ENCODE peak calls at places on chromosomes 11 and 22, in seven cellular contexts. One of them, this sample, is unnamed.

GRCh38 chr11:65781152-65781961 is 581 bp upstream of the AP5B1 start:
- DNase-seq in BE2C: peak; percentile 52
- DNase-seq in astrocyte of the cerebellum: no peak
- DNase-seq in HL-60: no peak
- DNase-seq in kidney: peak; percentile 78
- DNase-seq in fibroblast of lung: no peak
- DNase-seq in transverse colon: peak; percentile 37
- DNase-seq in this sample: no peak

GRCh38 chr22:35540600-35541253 is at the start of gene RASD2:
- DNase-seq in HL-60: no peak
- DNase-seq in transverse colon: peak; percentile 58
- DNase-seq in fibroblast of lung: no peak
- DNase-seq in kidney: no peak
- DNase-seq in BE2C: peak; percentile 57
- DNase-seq in astrocyte of the cerebellum: no peak
- DNase-seq in this sample: peak; percentile 16

GRCh38 chr11:131800452-131800851 is 430.0 kb downstream of the NTM start:
- DNase-seq in kidney: no peak
- DNase-seq in HL-60: no peak
- DNase-seq in astrocyte of the cerebellum: no peak
- DNase-seq in transverse colon: no peak
- DNase-seq in BE2C: no peak
- DNase-seq in fibroblast of lung: no peak
- DNase-seq in this sample: no peak

GRCh38 chr11:28581286-28582242 is 473.4 kb downstream of the METTL15 start:
- DNase-seq in astrocyte of the cerebellum: peak; percentile 84
- DNase-seq in kidney: no peak
- DNase-seq in fibroblast of lung: peak; percentile 95
- DNase-seq in HL-60: no peak
- DNase-seq in BE2C: no peak
- DNase-seq in transverse colon: no peak
- DNase-seq in this sample: no peak

GRCh38 chr11:102757823-102758549 is 22.4 kb downstream of the MMP10 start:
- DNase-seq in kidney: no peak
- DNase-seq in BE2C: no peak
- DNase-seq in fibroblast of lung: peak; percentile 69
- DNase-seq in transverse colon: no peak
- DNase-seq in astrocyte of the cerebellum: no peak
- DNase-seq in HL-60: peak; percentile 38
- DNase-seq in this sample: no peak

GRCh38 chr11:65501530-65502273 is 2.9 kb downstream of the MALAT1 start:
- DNase-seq in kidney: no peak
- DNase-seq in fibroblast of lung: peak; percentile 35
- DNase-seq in transverse colon: no peak
- DNase-seq in BE2C: no peak
- DNase-seq in astrocyte of the cerebellum: no peak
- DNase-seq in HL-60: no peak
- DNase-seq in this sample: peak; percentile 55

GRCh38 chr11:29300441-29300840 is 716.4 kb downstream of the KCNA4 start:
- DNase-seq in kidney: no peak
- DNase-seq in BE2C: no peak
- DNase-seq in HL-60: no peak
- DNase-seq in transverse colon: no peak
- DNase-seq in astrocyte of the cerebellum: peak; percentile 77
- DNase-seq in fibroblast of lung: peak; percentile 97
- DNase-seq in this sample: no peak

GRCh38 chr22:49827307-49827852 is 293 bp downstream of the BRD1 start:
- DNase-seq in BE2C: no peak
- DNase-seq in fibroblast of lung: peak; percentile 40
- DNase-seq in transverse colon: no peak
- DNase-seq in astrocyte of the cerebellum: no peak
- DNase-seq in HL-60: no peak
- DNase-seq in kidney: no peak
- DNase-seq in this sample: no peak

GRCh38 chr11:34830648-34831047 is 85.5 kb downstream of the APIP start:
- DNase-seq in HL-60: no peak
- DNase-seq in kidney: no peak
- DNase-seq in transverse colon: no peak
- DNase-seq in astrocyte of the cerebellum: no peak
- DNase-seq in fibroblast of lung: peak; percentile 21
- DNase-seq in BE2C: peak; percentile 40
- DNase-seq in this sample: no peak

GRCh38 chr11:114133548-114134329 is 74.2 kb downstream of the ZBTB16 start:
- DNase-seq in transverse colon: peak; percentile 6
- DNase-seq in BE2C: no peak
- DNase-seq in fibroblast of lung: no peak
- DNase-seq in HL-60: no peak
- DNase-seq in astrocyte of the cerebellum: peak; percentile 53
- DNase-seq in kidney: no peak
- DNase-seq in this sample: no peak

GRCh38 chr22:34370711-34371110 is 450.4 kb upstream of the LARGE1 start:
- DNase-seq in kidney: no peak
- DNase-seq in fibroblast of lung: no peak
- DNase-seq in transverse colon: no peak
- DNase-seq in astrocyte of the cerebellum: no peak
- DNase-seq in BE2C: no peak
- DNase-seq in HL-60: no peak
- DNase-seq in this sample: no peak

GRCh38 chr11:100932474-100933100 is 197.0 kb downstream of the PGR start:
- DNase-seq in HL-60: no peak
- DNase-seq in kidney: no peak
- DNase-seq in BE2C: no peak
- DNase-seq in astrocyte of the cerebellum: no peak
- DNase-seq in transverse colon: no peak
- DNase-seq in fibroblast of lung: peak; percentile 27
- DNase-seq in this sample: peak; percentile 21

GRCh38 chr11:123103326-123103980 is 41.5 kb upstream of the HSPA8 start:
- DNase-seq in astrocyte of the cerebellum: peak; percentile 61
- DNase-seq in transverse colon: peak; percentile 30
- DNase-seq in fibroblast of lung: peak; percentile 61
- DNase-seq in BE2C: peak; percentile 67
- DNase-seq in kidney: no peak
- DNase-seq in HL-60: no peak
- DNase-seq in this sample: peak; percentile 52

GRCh38 chr11:76856571-76856970 is 4.1 kb upstream of the ACER3 start:
- DNase-seq in astrocyte of the cerebellum: no peak
- DNase-seq in fibroblast of lung: no peak
- DNase-seq in BE2C: no peak
- DNase-seq in transverse colon: no peak
- DNase-seq in HL-60: no peak
- DNase-seq in kidney: no peak
- DNase-seq in this sample: peak; percentile 16

GRCh38 chr22:44724416-44724815 is 22.4 kb downstream of the PRR5 start:
- DNase-seq in transverse colon: no peak
- DNase-seq in astrocyte of the cerebellum: no peak
- DNase-seq in kidney: no peak
- DNase-seq in HL-60: no peak
- DNase-seq in BE2C: no peak
- DNase-seq in fibroblast of lung: no peak
- DNase-seq in this sample: no peak

GRCh38 chr22:19644314-19645223 is 69.7 kb upstream of the SEPTIN5 start:
- DNase-seq in HL-60: peak; percentile 86
- DNase-seq in transverse colon: no peak
- DNase-seq in kidney: peak; percentile 88
- DNase-seq in astrocyte of the cerebellum: no peak
- DNase-seq in BE2C: no peak
- DNase-seq in fibroblast of lung: no peak
- DNase-seq in this sample: no peak

GRCh38 chr22:30562391-30562790 is 12.1 kb downstream of the GAL3ST1 start:
- DNase-seq in HL-60: no peak
- DNase-seq in kidney: no peak
- DNase-seq in transverse colon: no peak
- DNase-seq in BE2C: no peak
- DNase-seq in fibroblast of lung: no peak
- DNase-seq in astrocyte of the cerebellum: no peak
- DNase-seq in this sample: no peak

GRCh38 chr11:60912851-60913550 is 957 bp upstream of the TMEM109 start:
- DNase-seq in astrocyte of the cerebellum: no peak
- DNase-seq in BE2C: no peak
- DNase-seq in HL-60: no peak
- DNase-seq in transverse colon: no peak
- DNase-seq in kidney: no peak
- DNase-seq in fibroblast of lung: no peak
- DNase-seq in this sample: no peak

GRCh38 chr11:75966546-75967287 is 151.7 kb downstream of the UVRAG start:
- DNase-seq in HL-60: peak; percentile 16
- DNase-seq in kidney: no peak
- DNase-seq in astrocyte of the cerebellum: peak; percentile 62
- DNase-seq in fibroblast of lung: peak; percentile 71
- DNase-seq in BE2C: no peak
- DNase-seq in transverse colon: no peak
- DNase-seq in this sample: no peak

GRCh38 chr11:2916892-2917645 is 12.2 kb downstream of the PHLDA2 start:
- DNase-seq in HL-60: no peak
- DNase-seq in fibroblast of lung: no peak
- DNase-seq in kidney: peak; percentile 66
- DNase-seq in transverse colon: no peak
- DNase-seq in BE2C: no peak
- DNase-seq in astrocyte of the cerebellum: no peak
- DNase-seq in this sample: no peak

GRCh38 chr22:22930571-22931556 is 43.2 kb downstream of the IGLL5 start:
- DNase-seq in transverse colon: no peak
- DNase-seq in HL-60: no peak
- DNase-seq in kidney: peak; percentile 52
- DNase-seq in BE2C: no peak
- DNase-seq in astrocyte of the cerebellum: no peak
- DNase-seq in fibroblast of lung: no peak
- DNase-seq in this sample: peak; percentile 51

GRCh38 chr11:58905141-58905715 is 34.1 kb upstream of the GLYATL1 start:
- DNase-seq in HL-60: no peak
- DNase-seq in kidney: no peak
- DNase-seq in transverse colon: no peak
- DNase-seq in BE2C: peak; percentile 65
- DNase-seq in astrocyte of the cerebellum: no peak
- DNase-seq in fibroblast of lung: peak; percentile 73
- DNase-seq in this sample: no peak

GRCh38 chr11:129225190-129225589 is 33.1 kb upstream of the ARHGAP32 start:
- DNase-seq in fibroblast of lung: peak; percentile 85
- DNase-seq in kidney: no peak
- DNase-seq in transverse colon: no peak
- DNase-seq in astrocyte of the cerebellum: no peak
- DNase-seq in HL-60: no peak
- DNase-seq in BE2C: no peak
- DNase-seq in this sample: no peak

GRCh38 chr11:61776561-61777075 is 15.8 kb downstream of the TMEM258 start:
- DNase-seq in BE2C: peak; percentile 71
- DNase-seq in kidney: peak; percentile 78
- DNase-seq in astrocyte of the cerebellum: no peak
- DNase-seq in transverse colon: peak; percentile 66
- DNase-seq in HL-60: no peak
- DNase-seq in fibroblast of lung: peak; percentile 53
- DNase-seq in this sample: peak; percentile 71

GRCh38 chr11:44575288-44575672 is 9.8 kb downstream of the CD82 start:
- DNase-seq in fibroblast of lung: peak; percentile 80
- DNase-seq in BE2C: no peak
- DNase-seq in astrocyte of the cerebellum: no peak
- DNase-seq in kidney: peak; percentile 45
- DNase-seq in transverse colon: no peak
- DNase-seq in HL-60: no peak
- DNase-seq in this sample: no peak

GRCh38 chr11:2207773-2208621 is 36.4 kb upstream of the TH start:
- DNase-seq in BE2C: no peak
- DNase-seq in kidney: peak; percentile 49
- DNase-seq in HL-60: no peak
- DNase-seq in transverse colon: no peak
- DNase-seq in fibroblast of lung: no peak
- DNase-seq in astrocyte of the cerebellum: no peak
- DNase-seq in this sample: no peak

GRCh38 chr11:46322759-46323158 is 24.5 kb upstream of the DGKZ start:
- DNase-seq in transverse colon: no peak
- DNase-seq in astrocyte of the cerebellum: no peak
- DNase-seq in HL-60: no peak
- DNase-seq in fibroblast of lung: no peak
- DNase-seq in kidney: no peak
- DNase-seq in BE2C: no peak
- DNase-seq in this sample: no peak
- TF ChIP-seq CTCF in transverse colon: no peak
- TF ChIP-seq CTCF in astrocyte of the cerebellum: peak; percentile 36
- TF ChIP-seq CTCF in HL-60: no peak
- TF ChIP-seq CTCF in fibroblast of lung: peak; percentile 61
- TF ChIP-seq CTCF in kidney: no peak
- TF ChIP-seq CTCF in BE2C: no peak
- TF ChIP-seq CTCF in this sample: peak; percentile 28

GRCh38 chr11:134407321-134407828 is 4.7 kb downstream of the B3GAT1 start:
- DNase-seq in kidney: no peak
- DNase-seq in astrocyte of the cerebellum: no peak
- DNase-seq in BE2C: no peak
- DNase-seq in transverse colon: no peak
- DNase-seq in HL-60: no peak
- DNase-seq in fibroblast of lung: no peak
- DNase-seq in this sample: no peak
- H3K4me3 ChIP-seq in kidney: no peak overlapping the region
- H3K4me3 ChIP-seq in astrocyte of the cerebellum: no peak overlapping the region
- H3K4me3 ChIP-seq in BE2C: no peak overlapping the region
- H3K4me3 ChIP-seq in transverse colon: no peak overlapping the region
- H3K4me3 ChIP-seq in HL-60: no peak overlapping the region
- H3K4me3 ChIP-seq in fibroblast of lung: no peak overlapping the region
- H3K4me3 ChIP-seq in this sample: no peak overlapping the region

GRCh38 chr11:43504316-43504950 is 145.7 kb downstream of the TTC17 start:
- DNase-seq in BE2C: peak; percentile 24
- DNase-seq in HL-60: no peak
- DNase-seq in kidney: no peak
- DNase-seq in transverse colon: no peak
- DNase-seq in astrocyte of the cerebellum: no peak
- DNase-seq in fibroblast of lung: peak; percentile 7
- DNase-seq in this sample: peak; percentile 29
- TF ChIP-seq CTCF in BE2C: peak; percentile 45
- TF ChIP-seq CTCF in HL-60: peak; percentile 6
- TF ChIP-seq CTCF in kidney: peak; percentile 17
- TF ChIP-seq CTCF in transverse colon: peak; percentile 9
- TF ChIP-seq CTCF in astrocyte of the cerebellum: peak; percentile 32
- TF ChIP-seq CTCF in fibroblast of lung: peak; percentile 35
- TF ChIP-seq CTCF in this sample: peak; percentile 33

DNA sequence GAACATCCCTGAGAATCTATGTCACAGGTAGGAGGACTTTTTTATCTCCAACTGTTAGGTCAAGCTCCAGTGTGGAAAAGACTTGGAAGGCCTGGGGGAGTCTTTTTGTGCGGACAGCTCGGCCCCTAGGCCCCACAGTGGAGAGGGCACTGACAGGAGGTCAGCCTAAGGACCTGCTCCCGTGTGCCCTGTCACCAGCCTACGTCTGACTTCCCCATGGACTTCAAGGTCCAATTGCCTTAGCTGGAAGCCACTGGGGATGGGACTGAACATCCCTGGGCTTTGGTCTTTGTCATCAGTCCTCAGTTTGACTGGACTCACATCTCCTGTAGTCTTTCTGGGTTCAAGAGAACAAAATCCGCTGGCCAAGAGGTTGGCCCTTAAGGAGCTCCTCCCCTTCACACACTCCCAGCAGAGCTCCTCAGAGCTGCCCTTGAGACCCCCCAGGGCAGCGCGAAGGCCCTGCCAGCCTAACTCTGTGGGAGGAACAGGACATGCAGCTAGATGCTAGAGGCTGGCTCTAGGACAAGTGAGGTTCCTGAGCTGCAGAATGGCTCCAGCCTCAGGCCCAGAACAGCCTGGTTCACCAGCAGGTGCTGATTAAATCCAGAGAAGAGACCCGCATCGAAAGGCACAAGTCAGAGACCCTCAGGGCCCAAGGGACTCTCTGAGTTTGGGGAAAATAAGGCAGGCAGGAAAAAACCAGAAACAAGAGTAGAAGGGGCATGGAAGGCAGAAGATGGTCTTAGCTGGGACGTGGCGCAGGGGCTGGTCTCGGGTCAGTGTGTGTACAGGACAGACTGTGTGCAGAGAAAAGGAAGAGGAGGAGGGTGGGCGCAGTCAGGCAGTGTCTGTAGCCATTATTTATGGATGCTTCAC is 31.6 kb downstream of the PPP2R1B start:
- DNase-seq in fibroblast of lung: no peak
- DNase-seq in kidney: peak; percentile 70
- DNase-seq in HL-60: no peak
- DNase-seq in transverse colon: no peak
- DNase-seq in astrocyte of the cerebellum: no peak
- DNase-seq in BE2C: no peak
- DNase-seq in this sample: no peak
- H3K4me3 ChIP-seq in fibroblast of lung: no peak overlapping the region
- H3K4me3 ChIP-seq in kidney: peak overlapping the region; percentile 58
- H3K4me3 ChIP-seq in HL-60: no peak overlapping the region
- H3K4me3 ChIP-seq in transverse colon: no peak overlapping the region
- H3K4me3 ChIP-seq in astrocyte of the cerebellum: no peak overlapping the region
- H3K4me3 ChIP-seq in BE2C: peak overlapping the region; percentile 60
- H3K4me3 ChIP-seq in this sample: no peak overlapping the region

This sample was measured in GM12865.